ENCODE peak calls at places on chromosome 19, in four cellular contexts. M is Caco-2; U is CD8-positive, alpha-beta memory T cell; H is suprapubic skin. T is an unnamed sample. For H3K4me1 and H3K27me3, the result is how much of the 10 kb centered on the place peaks cover.

GRCh38 chr19:470701-471100 is 9.9 kb upstream of the SHC2 start:
- DNase-seq in M (no peak), U (no peak), H (no peak), T (no peak)

GRCh38 chr19:10812902-10813404 is 23.1 kb downstream of the TMED1 start:
- DNase-seq in M (no peak), U (no peak), H (no peak), T (no peak)

GRCh38 chr19:10339380-10339960 is at the start of gene ICAM3:
- DNase-seq in M (no peak), U (peak), H (no peak), T (no peak)

GRCh38 chr19:1076046-1076386 is 9.0 kb downstream of the ARHGAP45 start:
- DNase-seq in M (no peak), U (no peak), H (no peak), T (no peak)

GRCh38 chr19:28469544-28469943 is 743.4 kb downstream of the UQCRFS1 start:
- DNase-seq in M (no peak), U (no peak), H (no peak), T (no peak)

GRCh38 chr19:6018786-6019185 is 40.8 kb upstream of the RANBP3 start:
- DNase-seq in M (no peak), U (no peak), H (no peak), T (peak)

GRCh38 chr19:6503407-6504201 is 1.5 kb upstream of the TUBB4A start:
- DNase-seq in M (no peak), U (no peak), H (no peak), T (no peak)

GRCh38 chr19:30367001-30367400 is 5.2 kb upstream of the ZNF536 start:
- DNase-seq in M (no peak), U (no peak), H (no peak), T (no peak)

GRCh38 chr19:18057557-18057956 is 29.2 kb downstream of the IL12RB1 start:
- DNase-seq in M (no peak), U (no peak), H (no peak), T (no peak)

GRCh38 chr19:20259615-20260014 is 92.6 kb downstream of the ZNF486 start:
- DNase-seq in M (no peak), U (no peak), H (no peak), T (no peak)

GRCh38 chr19:50451223-50451534 is 18.5 kb downstream of the MYBPC2 start:
- DNase-seq in M (no peak), U (no peak), H (no peak), T (no peak)

GRCh38 chr19:46847528-46847927 is 3.1 kb downstream of the AP2S1 start:
- DNase-seq in M (no peak), U (no peak), H (peak), T (no peak)

GRCh38 chr19:15461694-15462093 is 2.6 kb downstream of the RASAL3 start:
- DNase-seq in M (no peak), U (no peak), H (no peak), T (no peak)

GRCh38 chr19:27765397-27765796 is 1447.6 kb downstream of the UQCRFS1 start:
- DNase-seq in M (no peak), U (no peak), H (no peak), T (no peak)

GRCh38 chr19:17555929-17556813 is 722 bp downstream of the COLGALT1 start:
- DNase-seq in M (peak), U (peak), H (peak), T (peak)

GRCh38 chr19:57870225-57870624 is 18.6 kb downstream of the ZNF814 start:
- DNase-seq in M (no peak), U (no peak), H (no peak), T (no peak)

GRCh38 chr19:15436012-15436825 is 13.5 kb downstream of the WIZ start:
- DNase-seq in M (no peak), U (no peak), H (no peak), T (no peak)

GRCh38 chr19:46482645-46483044 is 11.3 kb upstream of the PNMA8A start:
- DNase-seq in M (no peak), U (no peak), H (no peak), T (no peak)

GRCh38 chr19:41321600-41322270 is 11.8 kb downstream of the CCDC97 start:
- DNase-seq in M (peak), U (no peak), H (no peak), T (peak)

GRCh38 chr19:34276614-34277013 is 22.3 kb downstream of the GARRE1 start:
- DNase-seq in M (no peak), U (no peak), H (no peak), T (no peak)

GRCh38 chr19:53634768-53635167 is 3.0 kb downstream of the DPRX start:
- DNase-seq in M (no peak), U (no peak), H (no peak), T (no peak)

GRCh38 chr19:2547721-2548120 is 71.8 kb downstream of the GADD45B start:
- DNase-seq in M (no peak), U (no peak), H (no peak), T (no peak)

GRCh38 chr19:6772028-6772865 is at the start of gene VAV1:
- DNase-seq in M (no peak), U (peak), H (peak), T (no peak)

GRCh38 chr19:10420444-10421239 is at the start of gene PDE4A:
- DNase-seq in M (peak), U (peak), H (no peak), T (peak)

GRCh38 chr19:56170261-56170660 is 5.5 kb upstream of the GALP start:
- DNase-seq in M (no peak), U (no peak), H (no peak), T (no peak)

GRCh38 chr19:10295305-10295846 is 5.6 kb downstream of the ICAM5 start:
- DNase-seq in M (no peak), U (peak), H (no peak), T (peak)

GRCh38 chr19:998064-998463 is 2.2 kb upstream of the GRIN3B start:
- DNase-seq in M (no peak), U (no peak), H (no peak), T (no peak)

GRCh38 chr19:41353466-41354342 is at the start of gene TGFB1:
- DNase-seq in M (peak), U (peak), H (peak), T (peak)

GRCh38 chr19:14432817-14433453 is at the start of gene PKN1:
- DNase-seq in M (peak), U (peak), H (no peak), T (peak)

GRCh38 chr19:343941-344624 is 513 bp downstream of the MIER2 start:
- DNase-seq in M (peak), U (peak), H (peak), T (peak)

GRCh38 chr19:41288898-41289505 is 21.0 kb upstream of the CCDC97 start:
- DNase-seq in M (no peak), U (no peak), H (no peak), T (no peak)

GRCh38 chr19:32653626-32653968 is 21.4 kb downstream of the ANKRD27 start:
- DNase-seq in M (no peak), U (no peak), H (no peak), T (no peak)

GRCh38 chr19:12159773-12160414 is 3.0 kb upstream of the ZNF136 start:
- DNase-seq in M (no peak), U (no peak), H (no peak), T (peak)

GRCh38 chr19:18490719-18491118 is 31.2 kb downstream of the ELL start:
- DNase-seq in M (no peak), U (no peak), H (no peak), T (no peak)

GRCh38 chr19:14400913-14401312 is 18.2 kb downstream of the DDX39A start:
- DNase-seq in M (no peak), U (no peak), H (no peak), T (no peak)

GRCh38 chr19:34960103-34960805 is 3.8 kb downstream of the ZNF792 start:
- DNase-seq in M (no peak), U (no peak), H (no peak), T (no peak)

GRCh38 chr19:35882074-35882832 is 13.9 kb downstream of the APLP1 start:
- DNase-seq in M (peak), U (no peak), H (no peak), T (peak)

GRCh38 chr19:16824658-16825311 is 4.4 kb upstream of the SIN3B start:
- DNase-seq in M (no peak), U (no peak), H (no peak), T (peak)

GRCh38 chr19:44603201-44603945 is 10.0 kb upstream of the IGSF23 start:
- DNase-seq in M (no peak), U (no peak), H (no peak), T (no peak)

GRCh38 chr19:44604241-44604640 is 9.1 kb upstream of the IGSF23 start:
- DNase-seq in M (no peak), U (no peak), H (no peak), T (no peak)

GRCh38 chr19:44598880-44599279 is 14.5 kb upstream of the IGSF23 start:
- DNase-seq in M (no peak), U (no peak), H (no peak), T (no peak)

GRCh38 chr19:44600466-44600865 is 12.9 kb upstream of the IGSF23 start:
- DNase-seq in M (no peak), U (no peak), H (no peak), T (no peak)

DNA sequence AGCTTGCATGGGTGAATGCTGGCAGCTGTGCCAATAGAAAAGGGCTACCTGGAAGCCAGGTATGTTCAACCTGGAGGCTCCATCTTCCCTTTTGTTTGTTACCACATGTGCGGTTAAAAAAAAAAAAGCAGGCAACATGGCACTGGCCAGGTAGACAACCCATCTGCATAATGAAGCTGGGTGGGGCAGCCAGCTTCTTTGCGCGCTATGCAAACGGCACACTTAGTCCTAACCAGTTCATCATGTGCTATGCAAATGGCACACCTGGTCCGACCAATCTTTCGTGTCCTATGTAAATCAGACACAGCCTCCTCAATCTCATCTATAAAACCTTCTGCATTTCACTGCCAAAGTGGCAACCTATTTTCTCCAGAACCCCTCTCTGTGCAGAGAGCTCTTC is 11.3 kb upstream of the IGSF23 start:
- DNase-seq in M (peak), U (no peak), H (no peak), T (no peak)
- H3K4me1 ChIP-seq in M (under half), U (under half), H (under half), T (under half)

DNA sequence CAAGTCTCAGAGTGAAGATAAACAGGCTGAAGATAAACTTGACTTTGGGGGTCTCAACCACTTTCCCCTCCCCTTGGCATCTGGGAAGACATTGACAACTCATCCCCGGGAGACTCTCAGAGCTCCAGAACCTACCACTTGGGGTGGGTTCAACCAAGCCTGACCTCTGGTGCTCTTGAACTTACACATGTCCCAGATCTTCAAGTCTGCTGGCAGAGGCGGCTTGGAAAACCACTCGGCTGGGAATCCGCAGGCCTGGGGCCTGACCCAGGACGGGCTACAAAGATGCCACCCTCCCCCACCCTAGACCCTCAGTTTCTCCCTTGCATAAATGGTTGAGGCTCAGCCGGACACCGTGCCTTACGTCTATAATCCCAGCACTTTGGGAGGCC is 512 bp downstream of the LRRC8E start:
- DNase-seq in M (no peak), U (no peak), H (no peak), T (no peak)
- H3K27me3 ChIP-seq in M (under half), U (under half), H (under half), T (under half)

GRCh38 chr19:48618916-48619691 is at the start of the genes RPL18 and SPHK2:
- DNase-seq in M (peak), U (peak), H (peak), T (peak)

GRCh38 chr19:48618278-48618915 is 581 bp downstream of the RPL18 start:
- DNase-seq in M (no peak), U (no peak), H (no peak), T (no peak)

GRCh38 chr19:48617146-48617937 is 1.6 kb downstream of the RPL18 start:
- DNase-seq in M (no peak), U (no peak), H (no peak), T (no peak)

GRCh38 chr19:48616491-48617056 is 1.7 kb upstream of the FAM83E start:
- DNase-seq in M (no peak), U (no peak), H (no peak), T (no peak)

DNA sequence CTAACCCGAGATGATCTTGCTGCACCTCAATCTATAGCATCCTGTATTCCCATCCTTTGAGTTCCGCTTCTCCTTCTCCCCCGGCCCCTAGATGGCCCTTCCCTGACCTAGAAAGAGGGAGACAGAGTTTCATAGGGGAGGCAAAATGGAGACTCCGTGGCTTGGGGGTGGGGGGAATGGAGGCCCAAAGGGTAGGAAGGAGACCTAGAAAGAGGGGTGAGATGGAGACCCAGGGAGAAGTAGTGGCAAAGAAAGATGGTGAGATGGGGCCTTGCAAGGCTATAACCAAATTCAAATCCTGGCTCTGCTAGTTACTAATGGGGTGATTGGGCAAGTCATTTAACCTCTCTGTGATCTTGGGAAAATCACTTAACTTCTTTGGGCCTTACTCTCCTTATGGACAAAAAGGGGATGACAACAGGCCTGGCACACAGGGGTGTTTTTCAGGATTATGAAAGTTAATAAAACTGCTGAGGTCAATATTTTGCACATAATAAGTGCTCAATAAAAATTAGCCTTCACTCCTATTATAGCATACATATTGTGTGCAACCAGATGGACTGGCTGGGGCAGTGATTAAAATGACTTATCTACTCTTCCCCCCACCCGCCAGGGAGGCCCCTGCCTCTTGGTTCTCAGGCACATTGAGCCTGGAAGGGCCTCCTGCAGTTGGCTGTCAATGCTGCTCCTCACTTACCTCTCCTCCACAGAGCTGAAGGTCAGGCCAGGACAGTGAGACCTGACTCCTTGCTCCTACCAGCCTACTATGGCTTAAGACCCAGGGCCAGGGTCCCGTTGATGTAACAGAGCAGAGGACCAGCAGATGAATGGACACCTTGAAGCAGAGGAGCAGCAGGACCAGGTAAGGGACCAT is 623 bp downstream of the SPHK2 start:
- DNase-seq in M (no peak), U (no peak), H (no peak), T (no peak)
- H3K4me1 ChIP-seq in M (under half), U (under half), H (half or more), T (under half)

GRCh38 chr19:42540071-42540553 is 11.8 kb upstream of the CEACAM1 start:
- DNase-seq in M (no peak), U (no peak), H (no peak), T (peak)
- H3K27me3 ChIP-seq in M (under half), U (under half), H (under half), T (under half)

T was measured in neural progenitor cell.